ENCODE peak calls at places on chromosomes 7 and 10, in ten cellular contexts. B is body of pancreas, W is lung, V is transverse colon, U is MM.1S, H is lower leg skin, A is left ventricle myocardium inferior, D is astrocyte of the spinal cord, N is HCT116, M is H7. S is an unnamed sample.

GRCh38 chr10:4677296-4678021 is 148.5 kb upstream of the AKR1E2 start:
- DNase-seq in U (no peak), W (no peak), V (no peak), M (no peak), B (peak), H (no peak), N (no peak), A (no peak), D (peak), S (no peak)

GRCh38 chr10:102775973-102776669 is 32.4 kb downstream of the WBP1L start:
- DNase-seq in V (peak), D (peak), W (peak), N (no peak), M (peak), U (peak), B (peak), H (peak), A (peak), S (peak)

GRCh38 chr7:13946181-13946580 is 43.3 kb downstream of the ETV1 start:
- DNase-seq in W (no peak), N (no peak), B (no peak), D (peak), U (no peak), M (no peak), A (no peak), V (no peak), H (no peak), S (no peak)

GRCh38 chr7:30933124-30933893 is 21.7 kb downstream of the AQP1 start:
- DNase-seq in D (no peak), H (no peak), B (peak), A (no peak), M (peak), U (no peak), N (no peak), W (no peak), V (no peak), S (no peak)

GRCh38 chr10:785539-786214 is 96.2 kb upstream of the DIP2C start:
- DNase-seq in A (no peak), W (peak), M (peak), V (no peak), N (no peak), B (no peak), U (no peak), D (no peak), H (peak), S (no peak)

GRCh38 chr7:96921771-96922170 is 83.6 kb upstream of the DLX6 start:
- DNase-seq in N (no peak), V (no peak), U (no peak), D (no peak), A (no peak), W (no peak), M (no peak), H (no peak), B (no peak), S (no peak)

GRCh38 chr10:71483135-71483534 is 86.4 kb downstream of the CDH23 start:
- DNase-seq in B (no peak), A (no peak), M (no peak), N (no peak), D (no peak), V (no peak), U (no peak), W (no peak), H (no peak), S (no peak)

GRCh38 chr7:150909192-150909591 is 56.9 kb downstream of the AOC1 start:
- DNase-seq in A (no peak), D (no peak), H (no peak), N (no peak), U (no peak), V (no peak), M (peak), W (no peak), B (no peak), S (peak)

GRCh38 chr7:11212080-11212711 is 238.5 kb downstream of the PHF14 start:
- DNase-seq in D (peak), W (peak), B (peak), N (peak), M (peak), A (no peak), V (peak), H (peak), U (peak), S (peak)

GRCh38 chr10:48525113-48525512 is 79.8 kb downstream of the ARHGAP22 start:
- DNase-seq in H (no peak), N (no peak), V (no peak), M (no peak), A (no peak), D (no peak), B (no peak), W (no peak), U (no peak), S (no peak)

GRCh38 chr10:60230892-60231291 is 158.8 kb downstream of the ANK3 start:
- DNase-seq in B (no peak), A (no peak), U (no peak), D (peak), V (no peak), H (no peak), M (no peak), N (no peak), W (no peak), S (no peak)

GRCh38 chr10:79018591-79019011 is 50.2 kb upstream of the ZMIZ1 start:
- DNase-seq in U (no peak), N (no peak), W (no peak), D (no peak), H (peak), A (no peak), V (no peak), B (no peak), M (no peak), S (no peak)

GRCh38 chr7:81638216-81638615 is 131.6 kb downstream of the HGF start:
- DNase-seq in B (no peak), W (no peak), V (no peak), U (no peak), N (no peak), A (no peak), H (no peak), M (no peak), D (peak), S (no peak)

GRCh38 chr7:128165927-128166420 is 75.1 kb upstream of the LEP start:
- DNase-seq in A (no peak), U (no peak), W (no peak), V (no peak), N (no peak), M (no peak), H (no peak), D (no peak), B (no peak), S (no peak)

GRCh38 chr7:65279795-65280194 is 93.9 kb upstream of the ZNF92 start:
- DNase-seq in N (no peak), A (no peak), B (no peak), V (no peak), D (no peak), U (no peak), M (no peak), H (no peak), W (no peak), S (no peak)

GRCh38 chr10:50917486-50917885 is 32.1 kb upstream of the A1CF start:
- DNase-seq in B (no peak), H (no peak), U (no peak), A (no peak), N (no peak), W (no peak), V (no peak), M (no peak), D (peak), S (no peak)

GRCh38 chr10:129500617-129501339 is 33.7 kb downstream of the MGMT start:
- DNase-seq in H (no peak), N (no peak), V (no peak), W (no peak), D (no peak), M (no peak), U (no peak), B (no peak), A (no peak), S (no peak)

GRCh38 chr7:147990837-147991236 is 599.7 kb upstream of the C7orf33 start:
- DNase-seq in A (no peak), N (no peak), M (no peak), U (no peak), B (no peak), D (no peak), H (no peak), W (no peak), V (no peak), S (no peak)

GRCh38 chr7:70678621-70679251 is 453.2 kb upstream of the GALNT17 start:
- DNase-seq in U (no peak), D (peak), W (no peak), B (no peak), M (no peak), A (no peak), H (no peak), N (no peak), V (no peak), S (no peak)

GRCh38 chr10:104353325-104354048 is at the start of gene CFAP58:
- DNase-seq in M (peak), B (peak), N (peak), V (peak), D (peak), H (peak), U (peak), A (peak), W (peak), S (peak)
- H3K4me3 ChIP-seq in M (peak), B (no peak), N (peak), V (peak), D (peak), H (no peak), U (peak), A (peak), W (peak), S (peak)

GRCh38 chr10:128047991-128048826 is 78.0 kb downstream of the MKI67 start:
- DNase-seq in V (peak), U (peak), W (no peak), A (no peak), B (no peak), D (peak), H (no peak), N (no peak), M (no peak), S (peak)
- H3K4me3 ChIP-seq in V (peak), U (peak), W (no peak), A (peak), B (no peak), D (no peak), H (no peak), N (peak), M (no peak), S (peak)

GRCh38 chr7:69622014-69622818 is 23.9 kb downstream of the AUTS2 start:
- DNase-seq in B (no peak), M (no peak), N (no peak), D (no peak), H (no peak), A (no peak), V (no peak), W (no peak), U (no peak), S (no peak)
- H3K4me3 ChIP-seq in B (no peak), M (no peak), N (no peak), D (no peak), H (no peak), A (no peak), V (no peak), W (no peak), U (no peak), S (no peak)

GRCh38 chr7:28660132-28660531 is 247.8 kb downstream of the CREB5 start:
- DNase-seq in M (no peak), D (no peak), N (no peak), A (no peak), W (no peak), B (no peak), V (no peak), U (no peak), H (no peak), S (no peak)

GRCh38 chr7:28666144-28666543 is 253.8 kb downstream of the CREB5 start:
- DNase-seq in V (no peak), B (no peak), H (no peak), A (no peak), M (no peak), U (no peak), W (no peak), N (no peak), D (peak), S (no peak)

GRCh38 chr7:28658392-28658791 is 246.1 kb downstream of the CREB5 start:
- DNase-seq in V (no peak), B (no peak), D (no peak), M (no peak), H (no peak), N (no peak), A (no peak), W (no peak), U (no peak), S (no peak)

GRCh38 chr7:28661826-28662225 is 249.5 kb downstream of the CREB5 start:
- DNase-seq in B (no peak), M (no peak), A (no peak), N (no peak), H (no peak), W (no peak), U (no peak), V (no peak), D (no peak), S (peak)

GRCh38 chr7:28662236-28662635 is 249.9 kb downstream of the CREB5 start:
- DNase-seq in N (no peak), M (no peak), B (no peak), D (no peak), U (no peak), V (no peak), W (no peak), H (no peak), A (no peak), S (peak)
- H3K4me3 ChIP-seq in N (no peak), M (no peak), B (no peak), D (no peak), U (no peak), V (no peak), W (no peak), H (no peak), A (no peak), S (peak)

DNA sequence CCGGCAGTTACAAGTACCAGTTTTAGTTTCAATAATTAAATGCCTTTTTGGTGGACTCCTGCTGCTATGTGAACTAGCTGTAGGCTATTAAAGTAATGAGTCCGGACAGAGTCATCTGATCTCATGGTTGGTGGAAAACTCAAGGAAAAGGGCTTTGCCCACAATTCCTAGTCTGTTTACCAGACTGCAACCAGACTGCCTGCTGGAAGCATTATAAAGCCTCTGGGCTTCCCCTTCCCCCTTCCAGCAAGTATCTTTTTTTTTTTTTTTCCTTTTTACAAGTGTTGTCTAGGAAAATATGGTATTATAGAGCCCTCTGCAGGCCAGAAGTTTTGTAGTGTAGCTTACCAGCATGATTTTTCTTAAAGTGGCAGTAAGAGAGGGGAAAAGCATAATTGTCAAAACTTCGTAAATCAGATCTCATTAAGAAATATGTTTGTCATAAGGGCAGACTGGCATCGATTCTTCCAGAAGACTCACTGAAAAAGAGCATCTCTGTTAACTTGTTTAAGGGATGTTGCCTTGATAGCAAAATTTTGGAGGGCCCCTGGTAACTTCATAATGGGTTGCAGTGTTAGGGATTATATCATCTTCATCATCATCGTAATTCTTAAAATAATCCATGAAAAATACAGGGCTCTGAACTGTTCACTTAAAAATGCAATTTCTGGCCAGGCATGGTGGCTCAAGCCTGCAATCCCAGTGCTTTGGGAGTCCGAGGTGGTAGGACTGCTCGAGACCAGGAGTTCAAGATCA is 181.3 kb downstream of the TAX1BP1 start:
- DNase-seq in V (peak), D (peak), A (no peak), M (peak), B (peak), H (peak), N (peak), W (no peak), U (peak), S (peak)
- H3K4me3 ChIP-seq in V (peak), D (no peak), A (no peak), M (no peak), B (no peak), H (no peak), N (no peak), W (no peak), U (no peak), S (no peak)

S was measured in Jurkat, Clone E6-1.